ENCODE peak calls at places on chromosome 10, in seven cellular contexts. S, T, G, K, Q, D and O are unnamed samples. For H3K27me3 and H3K36me3, the result is how much of the 10 kb centered on the place peaks cover.

GRCh38 chr10:60433684-60434083 is 44.0 kb upstream of the ANK3 start:
- DNase-seq in T (no peak), D (peak), G (no peak), K (peak), Q (no peak), S (no peak), O (peak)

GRCh38 chr10:88990528-88991160 is at the start of gene FAS:
- DNase-seq in Q (peak), G (peak), K (peak), S (peak), D (peak), T (peak), O (peak)

GRCh38 chr10:24259365-24260125 is 50.6 kb downstream of the KIAA1217 start:
- DNase-seq in S (no peak), K (no peak), Q (no peak), G (no peak), T (no peak), D (peak), O (no peak)

GRCh38 chr10:97584060-97584797 is at the start of gene HOGA1:
- DNase-seq in D (peak), T (peak), S (peak), K (peak), G (no peak), Q (no peak), O (peak)

GRCh38 chr10:100904903-100905302 is 7.9 kb upstream of the SLF2 start:
- DNase-seq in D (no peak), T (no peak), S (no peak), K (no peak), Q (no peak), G (no peak), O (no peak)

GRCh38 chr10:22285130-22285529 is 31.1 kb upstream of the COMMD3 start:
- DNase-seq in T (no peak), K (no peak), G (no peak), Q (no peak), S (peak), D (no peak), O (no peak)

GRCh38 chr10:110076559-110077318 is 69.0 kb downstream of the ADD3 start:
- DNase-seq in T (peak), K (peak), S (peak), D (peak), G (peak), Q (peak), O (peak)

GRCh38 chr10:78700413-78700812 is 368.4 kb upstream of the ZMIZ1 start:
- DNase-seq in T (no peak), S (peak), Q (no peak), D (peak), K (peak), G (no peak), O (no peak)

GRCh38 chr10:126663328-126663727 is 7.2 kb downstream of the C10orf90 start:
- DNase-seq in T (no peak), D (peak), Q (no peak), K (no peak), S (peak), G (no peak), O (peak)

GRCh38 chr10:109961181-109962001 is 38.1 kb upstream of the XPNPEP1 start:
- DNase-seq in G (no peak), T (no peak), K (peak), D (peak), Q (no peak), S (no peak), O (peak)

GRCh38 chr10:123135415-123136141 is at the start of gene HMX3:
- DNase-seq in S (no peak), D (peak), Q (no peak), T (no peak), K (no peak), G (peak), O (no peak)

GRCh38 chr10:13560597-13560996 is 26.2 kb upstream of the PRPF18 start:
- DNase-seq in Q (no peak), D (peak), K (peak), G (no peak), T (no peak), S (no peak), O (peak)

GRCh38 chr10:106435081-106435480 is 729.4 kb downstream of the SORCS1 start:
- DNase-seq in G (no peak), K (no peak), S (no peak), T (no peak), D (no peak), Q (no peak), O (no peak)

GRCh38 chr10:3780766-3781457 is 4.1 kb downstream of the KLF6 start:
- DNase-seq in S (no peak), K (no peak), G (no peak), D (peak), T (no peak), Q (no peak), O (no peak)

GRCh38 chr10:129131439-129132122 is 335.5 kb upstream of the MGMT start:
- DNase-seq in K (no peak), G (no peak), D (no peak), S (no peak), T (no peak), Q (no peak), O (no peak)

GRCh38 chr10:110008518-110009339 is 945 bp downstream of the ADD3 start:
- DNase-seq in T (no peak), D (peak), Q (no peak), G (peak), K (peak), S (peak), O (no peak)

GRCh38 chr10:1559311-1559710 is 178.0 kb downstream of the ADARB2 start:
- DNase-seq in T (no peak), G (no peak), Q (no peak), S (no peak), K (no peak), D (no peak), O (no peak)

GRCh38 chr10:18254086-18254485 is 113.9 kb downstream of the CACNB2 start:
- DNase-seq in K (no peak), D (peak), T (no peak), Q (no peak), S (no peak), G (no peak), O (no peak)

GRCh38 chr10:47348661-47349470 is 703 bp downstream of the RBP3 start:
- DNase-seq in Q (no peak), D (no peak), T (no peak), S (no peak), G (no peak), K (no peak), O (no peak)

GRCh38 chr10:26806557-26806956 is 54.2 kb downstream of the ABI1 start:
- DNase-seq in K (no peak), G (no peak), D (no peak), S (no peak), Q (no peak), T (no peak), O (no peak)

GRCh38 chr10:58706836-58707235 is 194.2 kb downstream of the BICC1 start:
- DNase-seq in G (no peak), D (no peak), Q (no peak), K (no peak), T (no peak), S (no peak), O (no peak)

GRCh38 chr10:79457256-79457785 is 11.9 kb upstream of the ZCCHC24 start:
- DNase-seq in K (no peak), T (no peak), G (no peak), Q (no peak), D (no peak), S (no peak), O (no peak)

GRCh38 chr10:115050375-115050960 is 42.7 kb upstream of the ATRNL1 start:
- DNase-seq in Q (no peak), S (no peak), T (no peak), G (no peak), D (no peak), K (no peak), O (no peak)

GRCh38 chr10:126924180-126924914 is 19.1 kb downstream of the DOCK1 start:
- DNase-seq in G (no peak), S (no peak), Q (no peak), T (no peak), K (no peak), D (no peak), O (no peak)

GRCh38 chr10:35606423-35606822 is 1.3 kb downstream of the GJD4 start:
- DNase-seq in D (peak), G (peak), T (no peak), S (no peak), Q (no peak), K (peak), O (no peak)

GRCh38 chr10:70459771-70460490 is 18.4 kb upstream of the NODAL start:
- DNase-seq in T (no peak), K (no peak), D (no peak), S (no peak), Q (no peak), G (no peak), O (no peak)

GRCh38 chr10:70461397-70462348 is 16.9 kb upstream of the PALD1 start:
- DNase-seq in G (peak), T (no peak), K (peak), S (peak), Q (no peak), D (peak), O (peak)

GRCh38 chr10:70457759-70458305 is 16.4 kb upstream of the NODAL start:
- DNase-seq in D (no peak), S (no peak), Q (no peak), G (no peak), K (no peak), T (no peak), O (no peak)

GRCh38 chr10:70458329-70459060 is 17.0 kb upstream of the NODAL start:
- DNase-seq in K (peak), S (peak), T (peak), D (peak), G (peak), Q (no peak), O (peak)

GRCh38 chr10:70459061-70459770 is 17.7 kb upstream of the NODAL start:
- DNase-seq in S (peak), D (no peak), T (no peak), K (no peak), G (no peak), Q (no peak), O (no peak)
- H3K27me3 ChIP-seq in S (under half), D (under half), T (under half), K (under half), G (under half), Q (under half), O (under half)

GRCh38 chr10:42419789-42420188 is 218.6 kb downstream of the ZNF33B start:
- DNase-seq in S (no peak), T (no peak), K (no peak), G (no peak), D (no peak), Q (no peak), O (no peak)

GRCh38 chr10:42422911-42423310 is 215.5 kb downstream of the ZNF33B start:
- DNase-seq in T (no peak), K (no peak), Q (no peak), D (no peak), S (peak), G (no peak), O (no peak)

DNA sequence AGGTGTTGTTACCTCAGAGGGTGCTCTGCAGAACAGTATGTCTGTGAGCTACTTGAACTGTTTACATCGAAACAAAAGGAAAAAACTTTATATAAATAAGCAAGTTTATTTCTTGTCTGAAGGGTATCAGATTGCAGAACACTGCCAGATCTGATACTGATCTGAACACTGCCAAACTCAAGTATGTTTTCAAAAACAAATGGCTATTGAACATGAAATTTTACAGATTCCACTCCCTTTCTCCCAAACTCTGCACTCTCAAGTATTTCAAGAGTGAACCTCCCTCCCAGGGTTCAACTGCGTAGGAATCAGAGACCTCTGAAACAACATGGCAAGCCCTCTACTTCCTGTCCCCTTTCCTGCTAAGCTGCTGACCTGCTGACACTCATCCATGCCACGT is 216.6 kb downstream of the ZNF33B start:
- DNase-seq in S (no peak), K (no peak), Q (no peak), G (no peak), T (no peak), D (no peak), O (no peak)
- H3K36me3 ChIP-seq in S (under half), K (under half), Q (under half), G (under half), T (under half), D (under half), O (under half)

DNA sequence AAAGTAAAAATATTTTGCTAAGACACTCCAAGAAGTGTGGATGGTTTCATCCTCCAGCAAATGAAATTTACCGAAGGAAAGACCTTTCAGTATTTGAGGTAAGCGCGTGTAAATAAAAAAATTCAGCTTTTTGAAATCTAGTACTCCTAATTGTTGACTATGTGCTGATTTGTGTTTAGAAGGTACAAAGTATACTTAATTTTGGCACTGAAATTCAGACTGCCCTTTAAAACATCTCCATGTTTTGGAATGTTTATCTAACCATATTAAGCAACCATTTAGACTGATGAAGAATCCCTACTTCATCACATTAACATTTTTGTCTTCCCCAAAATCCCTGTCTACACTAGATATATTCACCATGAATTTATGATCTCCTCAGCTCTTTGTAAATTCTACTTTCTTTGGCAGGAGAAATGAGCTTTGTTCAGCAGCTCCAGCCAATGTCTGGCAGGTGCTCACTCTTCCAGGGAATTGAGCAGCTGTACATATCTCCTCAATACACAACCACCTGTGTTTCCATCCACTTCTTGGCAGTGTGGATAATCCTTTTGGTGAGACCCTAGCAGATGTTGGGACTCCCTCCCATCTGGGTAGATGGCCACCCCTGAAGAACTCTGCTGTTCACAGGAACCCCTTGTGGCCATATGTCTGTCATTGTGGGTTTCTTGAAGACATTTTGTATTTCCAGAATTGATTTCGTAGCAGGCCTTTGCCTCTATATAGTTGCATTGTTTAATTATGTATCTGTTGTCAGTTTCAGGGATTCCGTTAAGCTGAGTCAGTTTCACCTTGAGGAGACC is 129.4 kb upstream of the SAMD8 start:
- DNase-seq in S (no peak), K (no peak), D (no peak), T (no peak), Q (no peak), G (no peak), O (no peak)
- H3K27ac ChIP-seq in S (no peak), K (no peak), D (no peak), T (no peak), Q (peak), G (no peak), O (no peak)

GRCh38 chr10:44382131-44382858 is 2.6 kb downstream of the CXCL12 start:
- DNase-seq in K (no peak), D (peak), S (no peak), Q (no peak), T (no peak), G (no peak), O (no peak)
- H3K27me3 ChIP-seq in K (half or more), D (under half), S (under half), Q (under half), T (under half), G (under half), O (under half)

DNA sequence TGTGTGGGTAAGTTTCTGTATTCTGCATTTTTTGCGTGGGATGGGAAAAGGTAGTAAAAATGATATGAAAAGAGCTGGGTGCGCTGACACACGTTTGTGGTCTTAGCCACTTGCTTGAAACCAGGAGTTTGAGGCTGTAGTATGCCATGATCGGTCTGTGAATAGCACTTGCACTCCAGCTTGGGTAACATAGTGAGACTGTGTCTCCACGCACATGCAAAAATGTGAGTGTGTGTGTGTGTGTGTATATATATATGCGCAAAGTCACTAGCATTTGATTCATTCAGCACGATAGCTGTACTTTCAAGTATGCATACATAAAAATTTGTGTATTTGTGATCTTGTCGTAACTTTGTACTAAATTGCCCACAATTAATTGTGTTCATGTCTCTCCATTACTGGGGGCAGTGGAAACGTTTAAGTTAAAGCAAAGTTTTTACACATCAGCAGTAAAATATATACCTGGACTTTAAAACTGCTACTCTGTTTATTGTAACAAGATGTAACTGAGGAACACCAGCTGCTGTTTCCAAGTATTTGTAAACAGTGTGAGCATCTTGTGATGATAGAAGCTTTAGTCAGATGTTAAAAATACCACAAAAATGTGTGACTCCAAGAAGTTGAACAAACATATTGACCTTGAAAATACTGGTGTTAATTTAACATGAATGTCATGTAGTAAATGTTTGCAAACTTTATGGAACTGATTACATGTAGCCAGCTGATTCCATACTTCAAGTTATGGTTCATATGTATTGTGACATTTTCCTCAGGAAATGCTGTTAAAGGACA is 1.6 kb downstream of the ZRANB1 start:
- DNase-seq in D (peak), T (no peak), S (no peak), Q (no peak), G (peak), K (peak), O (peak)
- H3K36me3 ChIP-seq in D (under half), T (under half), S (under half), Q (under half), G (under half), K (under half), O (under half)

GRCh38 chr10:71613303-71613777 is 106.2 kb downstream of the C10orf105 start:
- DNase-seq in K (peak), T (no peak), S (no peak), Q (no peak), G (no peak), D (peak), O (no peak)
- H3K27ac ChIP-seq in K (peak), T (no peak), S (peak), Q (no peak), G (no peak), D (no peak), O (no peak)

GRCh38 chr10:91164520-91165065 is 55.9 kb upstream of the PCGF5 start:
- DNase-seq in S (no peak), Q (no peak), T (no peak), D (peak), K (peak), G (peak), O (peak)

GRCh38 chr10:91162495-91163268 is 57.8 kb upstream of the PCGF5 start:
- DNase-seq in T (peak), G (peak), Q (no peak), S (peak), K (peak), D (peak), O (no peak)

GRCh38 chr10:91163709-91164474 is 56.6 kb upstream of the PCGF5 start:
- DNase-seq in T (peak), Q (no peak), K (peak), S (peak), G (peak), D (peak), O (peak)

GRCh38 chr10:91163269-91163708 is 57.2 kb upstream of the PCGF5 start:
- DNase-seq in T (no peak), K (peak), D (peak), G (no peak), S (peak), Q (no peak), O (peak)

GRCh38 chr10:91162050-91162494 is 58.4 kb upstream of the PCGF5 start:
- DNase-seq in Q (no peak), S (no peak), K (peak), G (peak), D (peak), T (no peak), O (no peak)
- H3K27me3 ChIP-seq in Q (under half), S (under half), K (under half), G (under half), D (under half), T (under half), O (under half)